ENCODE peak calls at places on chromosomes 1 and 21, in five cellular contexts. L, U, B, Z and I are unnamed samples.
A peak's percentile ranks its signal among the peaks of the same experiment; 100 is the strongest.

GRCh38 chr1:6794164-6794563 is 8.9 kb downstream of the CAMTA1 start:
- DNase-seq in B (no peak), U (peak; percentile 71), L (no peak), Z (peak; percentile 74), I (no peak)

GRCh38 chr1:160260436-160261382 is 1.6 kb downstream of the DCAF8 start:
- DNase-seq in L (no peak), B (no peak), Z (peak; percentile 89), U (peak; percentile 87), I (peak; percentile 28)

GRCh38 chr1:4631321-4631720 is 23.1 kb upstream of the AJAP1 start:
- DNase-seq in L (no peak), B (no peak), Z (no peak), U (no peak), I (no peak)

GRCh38 chr1:171910786-171911185 is 69.5 kb downstream of the DNM3 start:
- DNase-seq in U (no peak), Z (no peak), B (no peak), L (no peak), I (no peak)

GRCh38 chr1:196387766-196388165 is 220.5 kb downstream of the KCNT2 start:
- DNase-seq in B (no peak), Z (peak; percentile 27), L (no peak), U (no peak), I (no peak)

GRCh38 chr1:16146888-16147614 is 8.8 kb downstream of the EPHA2 start:
- DNase-seq in B (no peak), L (no peak), Z (peak; percentile 65), U (peak; percentile 35), I (no peak)

GRCh38 chr1:210455840-210456603 is 127.3 kb downstream of the HHAT start:
- DNase-seq in B (no peak), L (no peak), Z (no peak), U (no peak), I (no peak)

GRCh38 chr1:185694081-185694480 is 40.1 kb upstream of the HMCN1 start:
- DNase-seq in L (no peak), B (no peak), U (peak; percentile 57), Z (no peak), I (no peak)

GRCh38 chr1:26733982-26734381 is 38.2 kb downstream of the ARID1A start:
- DNase-seq in L (no peak), Z (peak; percentile 72), B (no peak), U (no peak), I (peak; percentile 14)

GRCh38 chr1:219488275-219488674 is 124.6 kb downstream of the ZC3H11B start:
- DNase-seq in Z (no peak), U (no peak), L (no peak), B (no peak), I (no peak)

GRCh38 chr21:36450511-36450910 is 29.4 kb downstream of the CLDN14 start:
- DNase-seq in L (no peak), B (no peak), U (peak; percentile 57), Z (peak; percentile 69), I (peak; percentile 55)

GRCh38 chr1:110433803-110434202 is 17.1 kb upstream of the PROK1 start:
- DNase-seq in Z (peak; percentile 20), L (peak; percentile 71), B (no peak), U (no peak), I (peak; percentile 94)

GRCh38 chr1:23980725-23981063 is 567 bp upstream of the SRSF10 start:
- DNase-seq in B (peak; percentile 32), L (peak; percentile 70), U (no peak), Z (peak; percentile 64), I (peak; percentile 51)

GRCh38 chr1:115112496-115113375 is 23.4 kb upstream of the TSPAN2 start:
- DNase-seq in Z (no peak), L (no peak), B (peak; percentile 52), U (peak; percentile 25), I (no peak)

GRCh38 chr1:228299211-228299610 is 91.4 kb downstream of the OBSCN start:
- DNase-seq in L (no peak), U (no peak), B (no peak), Z (no peak), I (no peak)

GRCh38 chr1:116997011-116997410 is 4.5 kb upstream of the CD101 start:
- DNase-seq in Z (no peak), B (no peak), L (no peak), U (no peak), I (peak; percentile 17)

GRCh38 chr1:84525738-84526137 is 19.4 kb upstream of the GNG5 start:
- DNase-seq in L (no peak), Z (no peak), B (no peak), U (no peak), I (no peak)

GRCh38 chr1:202954057-202954745 is 3.9 kb downstream of the ADIPOR1 start:
- DNase-seq in Z (no peak), L (no peak), B (no peak), U (no peak), I (no peak)

GRCh38 chr1:1217621-1218523 is 3.9 kb upstream of the TNFRSF4 start:
- DNase-seq in Z (no peak), L (no peak), B (no peak), U (peak; percentile 44), I (peak; percentile 88)

GRCh38 chr1:171141336-171142051 is 43.6 kb upstream of the FMO2 start:
- DNase-seq in Z (peak; percentile 96), B (peak; percentile 57), U (peak; percentile 68), L (peak; percentile 66), I (no peak)

GRCh38 chr1:222009105-222009730 is 267.3 kb upstream of the DUSP10 start:
- DNase-seq in U (peak; percentile 12), L (no peak), B (no peak), Z (no peak), I (no peak)

GRCh38 chr1:3324704-3325535 is 129.5 kb upstream of the ARHGEF16 start:
- DNase-seq in L (no peak), Z (no peak), U (no peak), B (no peak), I (no peak)
- TF ChIP-seq POLR2A in L (no peak), Z (no peak), U (no peak), B (no peak), I (no peak)

GRCh38 chr1:166843769-166844596 is 4.7 kb downstream of the POGK start:
- DNase-seq in B (no peak), U (peak; percentile 19), L (no peak), Z (peak; percentile 14), I (no peak)

GRCh38 chr1:166843322-166843721 is 4.0 kb downstream of the POGK start:
- DNase-seq in U (no peak), B (no peak), L (no peak), Z (no peak), I (no peak)

GRCh38 chr1:166839600-166840308 is 479 bp downstream of the POGK start:
- DNase-seq in B (peak; percentile 60), Z (peak; percentile 19), L (peak; percentile 81), U (peak; percentile 36), I (peak; percentile 33)

GRCh38 chr1:166838766-166839599 is at the start of gene POGK:
- DNase-seq in Z (peak; percentile 88), B (peak; percentile 88), L (peak; percentile 94), U (peak; percentile 90), I (peak; percentile 87)

DNA sequence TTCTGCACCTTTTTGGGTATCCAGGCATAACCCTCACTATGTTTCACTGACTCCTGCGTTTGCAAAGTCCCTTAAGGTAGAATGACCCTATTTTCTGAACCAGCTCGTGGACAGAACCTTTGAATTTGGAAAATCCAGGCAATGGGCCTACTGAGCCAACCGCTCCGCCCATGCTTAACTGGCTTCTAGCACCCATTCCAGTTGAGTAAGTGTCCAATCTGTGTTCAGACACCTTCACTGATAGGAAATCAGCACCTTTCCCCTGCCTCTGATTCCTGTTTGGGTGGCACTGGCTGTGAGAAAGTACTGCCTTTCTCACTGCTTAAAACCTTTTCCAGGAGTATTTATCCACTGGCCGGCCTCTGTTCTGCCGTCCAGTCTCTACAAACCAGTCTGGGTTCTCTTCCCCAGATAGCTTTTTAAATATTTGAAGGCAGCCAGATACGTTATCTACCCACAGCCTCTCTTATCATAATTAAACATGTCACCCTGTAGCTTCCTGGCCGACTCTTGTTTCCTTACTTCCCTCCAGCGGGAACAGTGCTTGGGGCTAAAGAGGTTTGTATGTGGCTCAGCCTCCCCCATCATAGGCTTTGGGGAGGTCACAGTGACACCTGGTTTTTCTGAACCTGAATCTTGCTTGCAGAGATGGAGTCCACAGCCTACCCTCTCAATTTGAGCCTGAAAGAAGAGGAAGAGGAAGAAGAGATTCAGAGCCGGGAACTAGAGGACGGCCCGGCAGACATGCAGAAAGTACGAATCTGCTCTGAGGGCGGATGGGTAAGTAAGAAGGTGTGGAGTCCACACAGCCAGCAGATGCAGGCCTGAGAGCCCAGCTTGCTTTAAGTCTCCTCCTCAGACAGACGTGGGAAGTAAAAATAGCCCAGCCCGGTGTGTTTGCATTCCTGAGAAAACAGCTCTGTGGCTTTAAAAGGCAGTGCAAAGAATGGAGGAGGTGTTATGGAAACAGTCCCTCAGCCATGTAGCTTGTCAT is 1.3 kb downstream of the POGK start:
- DNase-seq in L (no peak), U (peak; percentile 47), Z (peak; percentile 46), B (no peak), I (no peak)
- TF ChIP-seq POLR2A in L (no peak), U (no peak), Z (no peak), B (no peak), I (no peak)

GRCh38 chr1:183505338-183506089 is 33.2 kb downstream of the SMG7 start:
- DNase-seq in U (no peak), B (no peak), Z (no peak), L (no peak), I (no peak)
- TF ChIP-seq POLR2A in U (no peak), B (no peak), Z (no peak), L (no peak), I (no peak)

DNA sequence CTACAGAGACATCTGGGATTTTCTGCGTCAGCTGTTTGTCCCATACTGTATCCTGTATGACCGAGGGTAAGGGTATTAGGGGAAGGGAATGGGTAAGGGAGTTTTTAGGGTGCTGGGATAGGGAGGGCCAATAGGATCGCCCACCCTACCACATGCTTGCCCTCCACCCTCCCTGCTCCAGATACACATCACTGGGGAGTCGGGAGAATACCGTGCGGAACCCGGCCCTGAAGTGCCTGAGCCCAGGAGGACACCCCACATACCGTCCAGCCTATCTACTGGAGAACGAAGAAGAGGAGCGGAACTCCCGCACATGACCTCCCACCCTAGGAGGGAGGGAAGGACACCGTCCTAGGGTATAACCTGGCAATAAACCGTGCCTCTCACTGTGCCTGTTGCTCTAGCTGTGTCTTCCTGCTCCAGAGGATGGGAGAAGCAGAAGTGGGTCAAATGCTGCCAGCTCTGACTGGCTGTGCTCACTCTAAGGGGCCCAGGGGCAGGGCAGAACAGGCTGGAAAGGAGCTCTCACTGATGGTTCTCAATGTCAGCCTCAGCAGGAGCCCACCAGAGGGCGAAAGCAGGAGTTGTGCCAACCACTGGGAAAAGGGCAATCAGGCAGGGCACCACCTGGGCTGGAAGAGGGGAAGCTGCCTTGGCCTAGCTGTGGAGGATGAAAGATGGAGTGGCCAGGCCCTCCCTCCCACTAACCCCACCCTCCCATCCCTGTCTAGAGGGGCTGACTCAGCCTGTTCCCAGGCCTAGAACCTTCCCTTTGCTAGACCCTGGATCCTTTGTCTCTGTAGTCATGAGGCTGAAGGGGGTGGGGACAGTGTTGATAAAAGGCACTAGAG is 440 bp upstream of the LENEP start:
- DNase-seq in Z (peak; percentile 58), L (no peak), B (no peak), U (no peak), I (no peak)
- TF ChIP-seq POLR2A in Z (no peak), L (no peak), B (no peak), U (no peak), I (no peak)

GRCh38 chr1:214550339-214551051 is 907 bp downstream of the PTPN14 start:
- DNase-seq in Z (no peak), B (peak; percentile 21), L (no peak), U (no peak), I (no peak)

GRCh38 chr1:214551436-214552173 is at the start of gene PTPN14:
- DNase-seq in B (peak; percentile 92), Z (peak; percentile 96), L (peak; percentile 89), U (peak; percentile 93), I (peak; percentile 87)

GRCh38 chr1:214549604-214550338 is 1.6 kb downstream of the PTPN14 start:
- DNase-seq in U (peak; percentile 57), Z (peak; percentile 62), L (no peak), B (no peak), I (no peak)

GRCh38 chr1:214552174-214552608 is 789 bp upstream of the PTPN14 start:
- DNase-seq in U (peak; percentile 82), L (peak; percentile 82), B (peak; percentile 52), Z (peak; percentile 64), I (peak; percentile 75)

GRCh38 chr1:214551052-214551435 is 358 bp downstream of the PTPN14 start:
- DNase-seq in U (no peak), L (peak; percentile 84), Z (no peak), B (peak; percentile 63), I (peak; percentile 35)
- TF ChIP-seq POLR2A in U (no peak), L (no peak), Z (no peak), B (no peak), I (no peak)